ENCODE peak calls at places on chromosomes 16 and 17, in seven cellular contexts. E is brain microvascular endothelial cell, O is AG04450, L is uterus, K is cardiac muscle cell, Z is BJ, M is cardiac fibroblast. C is an unnamed sample.

GRCh38 chr17:43372273-43372911 is 26.4 kb upstream of the ARL4D start:
- DNase-seq in E (no peak), K (peak), M (no peak), L (peak), O (no peak), Z (no peak), C (no peak)

GRCh38 chr17:20995164-20995872 is 47.5 kb downstream of the USP22 start:
- DNase-seq in L (no peak), M (no peak), E (no peak), Z (no peak), K (no peak), O (no peak), C (no peak)

GRCh38 chr17:77320501-77321256 is 179.9 kb downstream of the SEC14L1 start:
- DNase-seq in M (peak), E (no peak), O (no peak), Z (no peak), L (peak), K (peak), C (no peak)

GRCh38 chr17:67557921-67558320 is 159.8 kb upstream of the NOL11 start:
- DNase-seq in E (peak), M (peak), K (peak), O (no peak), Z (no peak), L (no peak), C (peak)

GRCh38 chr17:40097931-40098845 is 2.2 kb downstream of the NR1D1 start:
- DNase-seq in K (peak), M (peak), Z (no peak), E (no peak), L (peak), O (no peak), C (no peak)

GRCh38 chr17:55730380-55730779 is 7.7 kb upstream of the TMEM100 start:
- DNase-seq in E (no peak), L (no peak), O (no peak), Z (no peak), M (no peak), K (peak), C (no peak)

GRCh38 chr16:30786115-30786935 is 680 bp downstream of the ZNF629 start:
- DNase-seq in O (no peak), L (peak), Z (no peak), K (peak), E (peak), M (peak), C (no peak)

GRCh38 chr16:24993722-24994686 is 21.2 kb downstream of the ARHGAP17 start:
- DNase-seq in K (peak), L (no peak), O (peak), M (peak), Z (peak), E (peak), C (peak)

GRCh38 chr17:72890711-72891110 is 201.8 kb downstream of the SLC39A11 start:
- DNase-seq in Z (no peak), E (no peak), O (no peak), K (peak), M (peak), L (no peak), C (peak)

GRCh38 chr16:71408536-71408935 is 33.3 kb downstream of the TLE7 start:
- DNase-seq in L (no peak), M (no peak), O (no peak), Z (no peak), K (peak), E (no peak), C (no peak)

GRCh38 chr16:11408261-11408660 is 63.0 kb downstream of the RMI2 start:
- DNase-seq in Z (no peak), K (no peak), M (no peak), O (no peak), L (no peak), E (no peak), C (no peak)

GRCh38 chr16:19367335-19367734 is 50.3 kb upstream of the TMC5 start:
- DNase-seq in K (no peak), L (no peak), M (no peak), E (no peak), Z (no peak), O (no peak), C (no peak)

DNA sequence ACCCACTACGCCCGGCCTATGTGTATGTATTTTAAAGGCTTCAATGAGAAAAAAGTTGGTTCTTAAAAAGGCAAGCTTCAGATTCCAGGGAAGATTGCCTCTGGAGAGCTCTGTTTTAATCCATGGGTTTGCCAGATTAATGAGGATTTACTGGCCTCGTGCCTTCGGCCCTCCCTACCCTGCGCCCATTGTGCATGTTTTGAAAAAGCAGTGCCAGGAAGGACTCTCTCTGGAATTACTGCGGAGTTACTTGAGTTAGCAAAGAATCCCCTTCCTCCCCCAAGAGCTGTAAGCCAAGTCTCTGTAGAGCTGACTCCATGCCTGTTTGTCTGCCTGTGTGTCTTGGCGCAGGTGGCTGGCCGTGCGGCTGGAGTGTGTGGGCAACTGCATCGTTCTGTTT is 98.9 kb downstream of the ABCC6 start:
- DNase-seq in E (no peak), M (no peak), L (no peak), K (no peak), Z (no peak), O (no peak), C (no peak)
- TF ChIP-seq CTCF in E (no peak), M (no peak), L (no peak), K (no peak), Z (no peak), O (no peak), C (no peak)

GRCh38 chr16:89112377-89113151 is 18.9 kb downstream of the ACSF3 start:
- DNase-seq in O (no peak), L (no peak), M (no peak), K (no peak), Z (no peak), E (no peak), C (no peak)
- H3K4me3 ChIP-seq in O (no peak), L (no peak), M (no peak), K (no peak), Z (no peak), E (no peak), C (no peak)

GRCh38 chr16:2786061-2786825 is 1.1 kb downstream of the PRSS33 start:
- DNase-seq in L (no peak), E (no peak), M (no peak), Z (no peak), K (no peak), O (no peak), C (no peak)
- TF ChIP-seq CTCF in L (no peak), E (no peak), M (no peak), Z (no peak), K (no peak), O (no peak), C (no peak)

DNA sequence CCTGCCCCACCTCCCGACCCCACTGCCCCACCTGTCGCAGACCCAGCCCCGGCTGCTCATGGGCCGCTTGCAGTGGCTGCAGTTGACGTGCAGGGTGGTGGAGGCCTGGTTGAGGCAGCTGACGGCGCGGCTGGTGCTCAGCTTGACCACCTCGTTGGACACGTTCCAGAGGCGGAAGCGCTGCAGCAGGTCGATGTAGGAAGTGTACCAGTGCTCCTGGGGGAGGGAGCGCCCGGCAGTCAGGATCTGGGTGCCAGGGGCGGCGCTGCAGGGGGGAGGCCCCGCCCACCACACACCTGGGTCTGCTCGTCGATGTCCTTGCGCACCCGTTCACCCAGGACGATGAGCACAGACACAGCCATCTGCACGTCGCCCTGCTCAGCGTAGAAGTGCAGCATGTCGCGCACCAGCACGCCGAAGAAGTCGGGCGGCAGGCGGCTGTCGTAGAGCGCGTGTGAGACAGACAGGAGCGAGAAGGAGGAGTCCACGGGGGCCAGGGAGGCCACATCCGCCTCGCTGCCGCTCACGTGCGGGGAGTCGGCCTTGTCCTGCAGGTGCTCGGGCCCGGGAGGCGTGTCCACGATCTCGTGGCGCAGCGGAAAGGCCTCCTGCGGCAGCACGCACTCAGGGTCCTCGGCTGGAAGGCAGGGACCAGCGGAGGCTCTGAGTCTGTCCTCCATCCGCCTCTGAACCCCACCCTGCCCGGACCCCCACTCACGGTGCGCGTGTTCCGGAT is 995 bp upstream of the JMJD8 start:
- DNase-seq in K (no peak), E (no peak), O (no peak), M (no peak), Z (no peak), L (peak), C (no peak)
- H3K4me3 ChIP-seq in K (no peak), E (no peak), O (no peak), M (no peak), Z (peak), L (peak), C (no peak)

DNA sequence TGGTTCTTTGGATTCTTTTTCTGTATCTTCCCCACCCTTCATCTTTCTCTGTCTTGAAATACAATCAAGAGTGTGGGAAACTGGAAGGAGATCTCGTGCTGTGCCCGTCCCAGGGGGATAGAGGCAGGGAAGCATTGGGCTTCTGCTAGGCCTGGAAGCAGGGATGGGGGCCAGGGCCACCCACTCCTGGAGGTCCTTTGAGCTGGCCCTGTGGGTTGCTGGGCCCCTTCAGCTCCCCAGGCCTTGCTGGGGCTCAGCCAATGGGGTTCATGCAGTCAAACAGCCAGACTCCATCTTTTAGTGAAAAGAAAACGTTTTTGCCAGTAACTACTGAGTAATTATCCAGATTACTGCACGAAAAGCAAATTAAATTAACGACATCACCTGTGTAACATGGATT is 67.8 kb downstream of the CCDC182 start:
- DNase-seq in O (no peak), E (no peak), K (no peak), M (no peak), Z (no peak), L (no peak), C (no peak)
- TF ChIP-seq CTCF in O (no peak), E (no peak), K (no peak), M (no peak), Z (no peak), L (no peak), C (no peak)